ENCODE peak calls at places on chromosomes 16 and 17, in eight cellular contexts. One of them, this sample, is unnamed.

GRCh38 chr16:85401370-85401916 is 211.7 kb upstream of the GSE1 start:
- DNase-seq in CD8-positive, alpha-beta memory T cell: no peak
- DNase-seq in omental fat pad: no peak
- DNase-seq in RCC 7860: no peak
- DNase-seq in HFFc6: no peak
- DNase-seq in H7: no peak
- DNase-seq in lung microvascular endothelial cell: no peak
- DNase-seq in B cell: no peak
- DNase-seq in this sample: no peak

GRCh38 chr16:88807626-88808453 is 3.9 kb downstream of the APRT start:
- DNase-seq in CD8-positive, alpha-beta memory T cell: no peak
- DNase-seq in omental fat pad: no peak
- DNase-seq in RCC 7860: no peak
- DNase-seq in HFFc6: no peak
- DNase-seq in H7: no peak
- DNase-seq in lung microvascular endothelial cell: no peak
- DNase-seq in B cell: no peak
- DNase-seq in this sample: no peak

GRCh38 chr17:44183024-44183423 is 3.7 kb upstream of the TMUB2 start:
- DNase-seq in CD8-positive, alpha-beta memory T cell: no peak
- DNase-seq in omental fat pad: no peak
- DNase-seq in RCC 7860: no peak
- DNase-seq in HFFc6: no peak
- DNase-seq in H7: no peak
- DNase-seq in lung microvascular endothelial cell: no peak
- DNase-seq in B cell: no peak
- DNase-seq in this sample: no peak

GRCh38 chr17:42310281-42311156 is 22.2 kb downstream of the STAT5A start:
- DNase-seq in CD8-positive, alpha-beta memory T cell: no peak
- DNase-seq in omental fat pad: no peak
- DNase-seq in RCC 7860: no peak
- DNase-seq in HFFc6: no peak
- DNase-seq in H7: peak; percentile 66
- DNase-seq in lung microvascular endothelial cell: no peak
- DNase-seq in B cell: no peak
- DNase-seq in this sample: no peak

GRCh38 chr17:10737168-10737622 is 7.4 kb upstream of the TMEM220 start:
- DNase-seq in CD8-positive, alpha-beta memory T cell: peak; percentile 46
- DNase-seq in omental fat pad: no peak
- DNase-seq in RCC 7860: peak; percentile 6
- DNase-seq in HFFc6: peak; percentile 44
- DNase-seq in H7: peak; percentile 78
- DNase-seq in lung microvascular endothelial cell: peak; percentile 61
- DNase-seq in B cell: no peak
- DNase-seq in this sample: peak; percentile 47

GRCh38 chr17:2435181-2435741 is 34.4 kb upstream of the MNT start:
- DNase-seq in CD8-positive, alpha-beta memory T cell: no peak
- DNase-seq in omental fat pad: no peak
- DNase-seq in RCC 7860: no peak
- DNase-seq in HFFc6: no peak
- DNase-seq in H7: peak; percentile 74
- DNase-seq in lung microvascular endothelial cell: no peak
- DNase-seq in B cell: no peak
- DNase-seq in this sample: no peak

GRCh38 chr16:70576431-70577255 is 53.0 kb downstream of the SF3B3 start:
- DNase-seq in CD8-positive, alpha-beta memory T cell: no peak
- DNase-seq in omental fat pad: no peak
- DNase-seq in RCC 7860: peak; percentile 34
- DNase-seq in HFFc6: peak; percentile 87
- DNase-seq in H7: no peak
- DNase-seq in lung microvascular endothelial cell: peak; percentile 69
- DNase-seq in B cell: no peak
- DNase-seq in this sample: peak; percentile 95

GRCh38 chr17:71438631-71439146 is 682.1 kb upstream of the SOX9 start:
- DNase-seq in CD8-positive, alpha-beta memory T cell: no peak
- DNase-seq in omental fat pad: no peak
- DNase-seq in RCC 7860: peak; percentile 93
- DNase-seq in HFFc6: peak; percentile 96
- DNase-seq in H7: no peak
- DNase-seq in lung microvascular endothelial cell: no peak
- DNase-seq in B cell: no peak
- DNase-seq in this sample: peak; percentile 97

GRCh38 chr17:34442387-34443111 is 79.5 kb upstream of the CCL1 start:
- DNase-seq in CD8-positive, alpha-beta memory T cell: no peak
- DNase-seq in omental fat pad: no peak
- DNase-seq in RCC 7860: no peak
- DNase-seq in HFFc6: no peak
- DNase-seq in H7: no peak
- DNase-seq in lung microvascular endothelial cell: no peak
- DNase-seq in B cell: no peak
- DNase-seq in this sample: no peak

GRCh38 chr17:9274119-9274445 is 252.8 kb downstream of the NTN1 start:
- DNase-seq in CD8-positive, alpha-beta memory T cell: no peak
- DNase-seq in omental fat pad: no peak
- DNase-seq in RCC 7860: no peak
- DNase-seq in HFFc6: no peak
- DNase-seq in H7: no peak
- DNase-seq in lung microvascular endothelial cell: no peak
- DNase-seq in B cell: no peak
- DNase-seq in this sample: no peak

GRCh38 chr17:17467720-17468119 is 9.1 kb upstream of the MED9 start:
- DNase-seq in CD8-positive, alpha-beta memory T cell: no peak
- DNase-seq in omental fat pad: no peak
- DNase-seq in RCC 7860: no peak
- DNase-seq in HFFc6: peak; percentile 24
- DNase-seq in H7: no peak
- DNase-seq in lung microvascular endothelial cell: no peak
- DNase-seq in B cell: no peak
- DNase-seq in this sample: peak; percentile 28

GRCh38 chr17:61227866-61228265 is 171.8 kb upstream of the TBX2 start:
- DNase-seq in CD8-positive, alpha-beta memory T cell: no peak
- DNase-seq in omental fat pad: no peak
- DNase-seq in RCC 7860: no peak
- DNase-seq in HFFc6: no peak
- DNase-seq in H7: no peak
- DNase-seq in lung microvascular endothelial cell: no peak
- DNase-seq in B cell: no peak
- DNase-seq in this sample: no peak

GRCh38 chr16:80174416-80174815 is 366.4 kb upstream of the DYNLRB2 start:
- DNase-seq in CD8-positive, alpha-beta memory T cell: no peak
- DNase-seq in omental fat pad: no peak
- DNase-seq in RCC 7860: peak; percentile 76
- DNase-seq in HFFc6: peak; percentile 81
- DNase-seq in H7: no peak
- DNase-seq in lung microvascular endothelial cell: no peak
- DNase-seq in B cell: no peak
- DNase-seq in this sample: peak; percentile 85

GRCh38 chr16:89466920-89467319 is 23.4 kb downstream of the ANKRD11 start:
- DNase-seq in CD8-positive, alpha-beta memory T cell: no peak
- DNase-seq in omental fat pad: no peak
- DNase-seq in RCC 7860: no peak
- DNase-seq in HFFc6: no peak
- DNase-seq in H7: no peak
- DNase-seq in lung microvascular endothelial cell: no peak
- DNase-seq in B cell: no peak
- DNase-seq in this sample: no peak

GRCh38 chr17:76556759-76557367 is 17.0 kb downstream of the PRCD start:
- DNase-seq in CD8-positive, alpha-beta memory T cell: peak; percentile 64
- DNase-seq in omental fat pad: no peak
- DNase-seq in RCC 7860: no peak
- DNase-seq in HFFc6: no peak
- DNase-seq in H7: peak; percentile 75
- DNase-seq in lung microvascular endothelial cell: peak; percentile 35
- DNase-seq in B cell: no peak
- DNase-seq in this sample: peak; percentile 14

GRCh38 chr17:78709119-78709681 is 72.9 kb downstream of the CYTH1 start:
- DNase-seq in CD8-positive, alpha-beta memory T cell: no peak
- DNase-seq in omental fat pad: no peak
- DNase-seq in RCC 7860: no peak
- DNase-seq in HFFc6: no peak
- DNase-seq in H7: no peak
- DNase-seq in lung microvascular endothelial cell: no peak
- DNase-seq in B cell: no peak
- DNase-seq in this sample: no peak

GRCh38 chr16:25838724-25839186 is 147.0 kb downstream of the HS3ST4 start:
- DNase-seq in CD8-positive, alpha-beta memory T cell: peak; percentile 37
- DNase-seq in omental fat pad: no peak
- DNase-seq in RCC 7860: peak; percentile 42
- DNase-seq in HFFc6: peak; percentile 42
- DNase-seq in H7: peak; percentile 55
- DNase-seq in lung microvascular endothelial cell: peak; percentile 59
- DNase-seq in B cell: peak; percentile 18
- DNase-seq in this sample: peak; percentile 60

GRCh38 chr17:10327640-10328039 is 45.2 kb downstream of the MYH13 start:
- DNase-seq in CD8-positive, alpha-beta memory T cell: peak; percentile 26
- DNase-seq in omental fat pad: peak; percentile 95
- DNase-seq in RCC 7860: peak; percentile 45
- DNase-seq in HFFc6: peak; percentile 70
- DNase-seq in H7: peak; percentile 92
- DNase-seq in lung microvascular endothelial cell: peak; percentile 86
- DNase-seq in B cell: peak; percentile 71
- DNase-seq in this sample: peak; percentile 93

GRCh38 chr16:55391760-55392375 is 67.9 kb downstream of the IRX6 start:
- DNase-seq in CD8-positive, alpha-beta memory T cell: no peak
- DNase-seq in omental fat pad: no peak
- DNase-seq in RCC 7860: no peak
- DNase-seq in HFFc6: no peak
- DNase-seq in H7: no peak
- DNase-seq in lung microvascular endothelial cell: no peak
- DNase-seq in B cell: no peak
- DNase-seq in this sample: no peak

GRCh38 chr17:40264458-40265185 is 23.1 kb upstream of the CDC6 start:
- DNase-seq in CD8-positive, alpha-beta memory T cell: no peak
- DNase-seq in omental fat pad: no peak
- DNase-seq in RCC 7860: no peak
- DNase-seq in HFFc6: no peak
- DNase-seq in H7: peak; percentile 48
- DNase-seq in lung microvascular endothelial cell: no peak
- DNase-seq in B cell: no peak
- DNase-seq in this sample: no peak

GRCh38 chr16:83409347-83409746 is 398.4 kb upstream of the HSBP1 start:
- DNase-seq in CD8-positive, alpha-beta memory T cell: no peak
- DNase-seq in omental fat pad: no peak
- DNase-seq in RCC 7860: no peak
- DNase-seq in HFFc6: no peak
- DNase-seq in H7: no peak
- DNase-seq in lung microvascular endothelial cell: no peak
- DNase-seq in B cell: no peak
- DNase-seq in this sample: no peak

GRCh38 chr17:72297326-72298115 is 176.7 kb downstream of the SOX9 start:
- DNase-seq in CD8-positive, alpha-beta memory T cell: no peak
- DNase-seq in omental fat pad: no peak
- DNase-seq in RCC 7860: peak; percentile 72
- DNase-seq in HFFc6: no peak
- DNase-seq in H7: no peak
- DNase-seq in lung microvascular endothelial cell: no peak
- DNase-seq in B cell: no peak
- DNase-seq in this sample: peak; percentile 21

GRCh38 chr17:81125573-81126081 is 39.7 kb upstream of the PVALEF start:
- DNase-seq in CD8-positive, alpha-beta memory T cell: no peak
- DNase-seq in omental fat pad: no peak
- DNase-seq in RCC 7860: peak; percentile 22
- DNase-seq in HFFc6: no peak
- DNase-seq in H7: no peak
- DNase-seq in lung microvascular endothelial cell: no peak
- DNase-seq in B cell: no peak
- DNase-seq in this sample: peak; percentile 45

GRCh38 chr16:23967775-23968571 is 132.2 kb downstream of the PRKCB start:
- DNase-seq in CD8-positive, alpha-beta memory T cell: no peak
- DNase-seq in omental fat pad: no peak
- DNase-seq in RCC 7860: no peak
- DNase-seq in HFFc6: no peak
- DNase-seq in H7: no peak
- DNase-seq in lung microvascular endothelial cell: no peak
- DNase-seq in B cell: no peak
- DNase-seq in this sample: no peak

GRCh38 chr16:85878875-85879274 is 20.1 kb upstream of the IRF8 start:
- DNase-seq in CD8-positive, alpha-beta memory T cell: no peak
- DNase-seq in omental fat pad: no peak
- DNase-seq in RCC 7860: peak; percentile 48
- DNase-seq in HFFc6: peak; percentile 76
- DNase-seq in H7: no peak
- DNase-seq in lung microvascular endothelial cell: peak; percentile 95
- DNase-seq in B cell: no peak
- DNase-seq in this sample: peak; percentile 80

GRCh38 chr17:40914456-40914855 is 23.0 kb downstream of the KRT23 start:
- DNase-seq in CD8-positive, alpha-beta memory T cell: no peak
- DNase-seq in omental fat pad: no peak
- DNase-seq in RCC 7860: no peak
- DNase-seq in HFFc6: no peak
- DNase-seq in H7: no peak
- DNase-seq in lung microvascular endothelial cell: no peak
- DNase-seq in B cell: no peak
- DNase-seq in this sample: no peak

GRCh38 chr17:5024604-5025003 is 10.6 kb downstream of the SLC52A1 start:
- DNase-seq in CD8-positive, alpha-beta memory T cell: no peak
- DNase-seq in omental fat pad: no peak
- DNase-seq in RCC 7860: no peak
- DNase-seq in HFFc6: no peak
- DNase-seq in H7: no peak
- DNase-seq in lung microvascular endothelial cell: no peak
- DNase-seq in B cell: no peak
- DNase-seq in this sample: no peak

GRCh38 chr16:15973460-15973859 is 24.0 kb downstream of the ABCC1 start:
- DNase-seq in CD8-positive, alpha-beta memory T cell: no peak
- DNase-seq in omental fat pad: no peak
- DNase-seq in RCC 7860: no peak
- DNase-seq in HFFc6: peak; percentile 71
- DNase-seq in H7: no peak
- DNase-seq in lung microvascular endothelial cell: no peak
- DNase-seq in B cell: no peak
- DNase-seq in this sample: peak; percentile 55

GRCh38 chr17:30558313-30559195 is 81.3 kb downstream of the GOSR1 start:
- DNase-seq in CD8-positive, alpha-beta memory T cell: no peak
- DNase-seq in omental fat pad: no peak
- DNase-seq in RCC 7860: no peak
- DNase-seq in HFFc6: no peak
- DNase-seq in H7: no peak
- DNase-seq in lung microvascular endothelial cell: no peak
- DNase-seq in B cell: no peak
- DNase-seq in this sample: no peak

GRCh38 chr16:47236716-47237115 is 93.0 kb upstream of the NETO2 start:
- DNase-seq in CD8-positive, alpha-beta memory T cell: no peak
- DNase-seq in omental fat pad: no peak
- DNase-seq in RCC 7860: no peak
- DNase-seq in HFFc6: no peak
- DNase-seq in H7: peak; percentile 42
- DNase-seq in lung microvascular endothelial cell: no peak
- DNase-seq in B cell: no peak
- DNase-seq in this sample: no peak

GRCh38 chr17:29590979-29591736 is 1.7 kb upstream of the GIT1 start:
- DNase-seq in CD8-positive, alpha-beta memory T cell: peak; percentile 34
- DNase-seq in omental fat pad: no peak
- DNase-seq in RCC 7860: no peak
- DNase-seq in HFFc6: peak; percentile 36
- DNase-seq in H7: peak; percentile 91
- DNase-seq in lung microvascular endothelial cell: peak; percentile 93
- DNase-seq in B cell: no peak
- DNase-seq in this sample: peak; percentile 82

GRCh38 chr16:80899804-80900592 is 95.6 kb upstream of the CDYL2 start:
- DNase-seq in CD8-positive, alpha-beta memory T cell: no peak
- DNase-seq in omental fat pad: no peak
- DNase-seq in RCC 7860: no peak
- DNase-seq in HFFc6: peak; percentile 55
- DNase-seq in H7: no peak
- DNase-seq in lung microvascular endothelial cell: peak; percentile 93
- DNase-seq in B cell: no peak
- DNase-seq in this sample: peak; percentile 66

GRCh38 chr16:84947022-84947421 is 64.3 kb downstream of the ZDHHC7 start:
- DNase-seq in CD8-positive, alpha-beta memory T cell: no peak
- DNase-seq in omental fat pad: no peak
- DNase-seq in RCC 7860: no peak
- DNase-seq in HFFc6: no peak
- DNase-seq in H7: no peak
- DNase-seq in lung microvascular endothelial cell: peak; percentile 90
- DNase-seq in B cell: no peak
- DNase-seq in this sample: peak; percentile 63

GRCh38 chr17:17712268-17712924 is 31.1 kb downstream of the RAI1 start:
- DNase-seq in CD8-positive, alpha-beta memory T cell: no peak
- DNase-seq in omental fat pad: no peak
- DNase-seq in RCC 7860: peak; percentile 60
- DNase-seq in HFFc6: peak; percentile 96
- DNase-seq in H7: no peak
- DNase-seq in lung microvascular endothelial cell: peak; percentile 71
- DNase-seq in B cell: no peak
- DNase-seq in this sample: peak; percentile 61

This sample was measured in A172.